ENCODE peak calls at places on chromosome 4, in ten cellular contexts. E is MM.1S; M is heart left ventricle; L is cardiac muscle cell; J is left ventricle myocardium inferior; Q is kidney; V is CD8-positive, alpha-beta T cell; I is ovary; T is Peyer's patch; G is suprapubic skin. S is an unnamed sample.

GRCh38 chr4:141731481-141731880 is 95.1 kb downstream of the IL15 start:
- DNase-seq in E (no peak), M (no peak), L (no peak), J (no peak), Q (no peak), V (no peak), I (no peak), T (no peak), G (no peak), S (no peak)

GRCh38 chr4:156815717-156816319 is 155.8 kb downstream of the PDGFC start:
- DNase-seq in E (no peak), M (no peak), L (no peak), J (no peak), Q (no peak), V (no peak), I (no peak), T (no peak), G (no peak), S (no peak)

GRCh38 chr4:6527259-6527658 is 47.7 kb upstream of the MAN2B2 start:
- DNase-seq in E (no peak), M (no peak), L (no peak), J (no peak), Q (no peak), V (no peak), I (no peak), T (no peak), G (no peak), S (no peak)

GRCh38 chr4:1746919-1747602 is 25.7 kb downstream of the TACC3 start:
- DNase-seq in E (no peak), M (no peak), L (no peak), J (no peak), Q (no peak), V (no peak), I (no peak), T (no peak), G (no peak), S (no peak)

GRCh38 chr4:170088686-170089085 is 1.1 kb downstream of the AADAT start:
- DNase-seq in E (no peak), M (no peak), L (no peak), J (no peak), Q (no peak), V (no peak), I (no peak), T (no peak), G (no peak), S (no peak)

GRCh38 chr4:62543002-62543401 is 1342.9 kb downstream of the ADGRL3 start:
- DNase-seq in E (peak), M (no peak), L (no peak), J (no peak), Q (no peak), V (no peak), I (no peak), T (no peak), G (no peak), S (no peak)

GRCh38 chr4:73917081-73917501 is 47.9 kb downstream of the CXCL1 start:
- DNase-seq in E (no peak), M (no peak), L (no peak), J (no peak), Q (no peak), V (no peak), I (no peak), T (no peak), G (no peak), S (no peak)

GRCh38 chr4:174100910-174101309 is 182.6 kb downstream of the FBXO8 start:
- DNase-seq in E (no peak), M (no peak), L (no peak), J (no peak), Q (no peak), V (no peak), I (no peak), T (no peak), G (no peak), S (no peak)

GRCh38 chr4:91957963-91958362 is 345.8 kb upstream of the GRID2 start:
- DNase-seq in E (no peak), M (no peak), L (no peak), J (no peak), Q (no peak), V (no peak), I (no peak), T (no peak), G (no peak), S (no peak)

GRCh38 chr4:153238146-153238919 is 34.1 kb downstream of the TRIM2 start:
- DNase-seq in E (no peak), M (no peak), L (no peak), J (no peak), Q (no peak), V (no peak), I (no peak), T (no peak), G (no peak), S (no peak)

GRCh38 chr4:76874176-76874575 is 23.8 kb downstream of the SOWAHB start:
- DNase-seq in E (no peak), M (no peak), L (no peak), J (no peak), Q (no peak), V (no peak), I (no peak), T (no peak), G (no peak), S (no peak)

GRCh38 chr4:3739577-3739976 is 26.6 kb upstream of the ADRA2C start:
- DNase-seq in E (no peak), M (no peak), L (no peak), J (no peak), Q (no peak), V (no peak), I (no peak), T (no peak), G (no peak), S (no peak)

GRCh38 chr4:73891739-73892405 is 22.7 kb downstream of the CXCL1 start:
- DNase-seq in E (no peak), M (no peak), L (no peak), J (no peak), Q (no peak), V (no peak), I (no peak), T (no peak), G (no peak), S (no peak)

GRCh38 chr4:6263541-6264540 is 5.8 kb upstream of the WFS1 start:
- DNase-seq in E (peak), M (no peak), L (peak), J (no peak), Q (peak), V (peak), I (peak), T (no peak), G (no peak), S (peak)

GRCh38 chr4:5203925-5204324 is 152.6 kb downstream of the STK32B start:
- DNase-seq in E (no peak), M (no peak), L (no peak), J (no peak), Q (no peak), V (no peak), I (no peak), T (no peak), G (no peak), S (no peak)

GRCh38 chr4:8260656-8261111 is 8.9 kb upstream of the HTRA3 start:
- DNase-seq in E (no peak), M (no peak), L (peak), J (no peak), Q (no peak), V (no peak), I (peak), T (no peak), G (no peak), S (no peak)

GRCh38 chr4:84878090-84878489 is 88.4 kb downstream of the WDFY3 start:
- DNase-seq in E (no peak), M (no peak), L (no peak), J (no peak), Q (no peak), V (no peak), I (no peak), T (no peak), G (no peak), S (no peak)

GRCh38 chr4:142959156-142959555 is 113.1 kb upstream of the INPP4B start:
- DNase-seq in E (no peak), M (no peak), L (no peak), J (no peak), Q (no peak), V (no peak), I (no peak), T (no peak), G (no peak), S (no peak)

GRCh38 chr4:124873361-124874171 is 161.0 kb upstream of the ANKRD50 start:
- DNase-seq in E (no peak), M (no peak), L (no peak), J (no peak), Q (no peak), V (no peak), I (no peak), T (no peak), G (no peak), S (no peak)

GRCh38 chr4:177220376-177220775 is 89.3 kb upstream of the NEIL3 start:
- DNase-seq in E (no peak), M (no peak), L (no peak), J (no peak), Q (no peak), V (no peak), I (no peak), T (no peak), G (no peak), S (no peak)

GRCh38 chr4:4862665-4863482 is 3.4 kb downstream of the MSX1 start:
- DNase-seq in E (no peak), M (peak), L (no peak), J (no peak), Q (peak), V (no peak), I (no peak), T (no peak), G (no peak), S (no peak)

GRCh38 chr4:67712000-67712625 is 11.2 kb upstream of the UBA6 start:
- DNase-seq in E (no peak), M (no peak), L (no peak), J (no peak), Q (no peak), V (no peak), I (no peak), T (no peak), G (no peak), S (no peak)

GRCh38 chr4:35461931-35462659 is 782.2 kb downstream of the ARAP2 start:
- DNase-seq in E (peak), M (no peak), L (no peak), J (no peak), Q (peak), V (no peak), I (no peak), T (no peak), G (peak), S (no peak)

GRCh38 chr4:74189331-74190043 is 31.6 kb downstream of the MTHFD2L start:
- DNase-seq in E (peak), M (no peak), L (peak), J (no peak), Q (no peak), V (no peak), I (no peak), T (no peak), G (no peak), S (no peak)

GRCh38 chr4:37715889-37716402 is 29.8 kb upstream of the RELL1 start:
- DNase-seq in E (no peak), M (no peak), L (no peak), J (no peak), Q (no peak), V (no peak), I (no peak), T (no peak), G (no peak), S (no peak)

GRCh38 chr4:153206534-153206933 is 2.3 kb downstream of the TRIM2 start:
- DNase-seq in E (no peak), M (no peak), L (no peak), J (no peak), Q (no peak), V (no peak), I (no peak), T (no peak), G (no peak), S (no peak)

GRCh38 chr4:142944565-142944964 is 98.5 kb upstream of the INPP4B start:
- DNase-seq in E (no peak), M (no peak), L (no peak), J (no peak), Q (no peak), V (no peak), I (no peak), T (no peak), G (no peak), S (no peak)

GRCh38 chr4:184745747-184746531 is 12.0 kb upstream of the CENPU start:
- DNase-seq in E (peak), M (peak), L (peak), J (peak), Q (no peak), V (peak), I (peak), T (peak), G (no peak), S (peak)

GRCh38 chr4:53205970-53206369 is 159.9 kb downstream of the SCFD2 start:
- DNase-seq in E (no peak), M (no peak), L (no peak), J (no peak), Q (no peak), V (no peak), I (no peak), T (no peak), G (no peak), S (no peak)

GRCh38 chr4:100288167-100288566 is 97.9 kb upstream of the DDIT4L start:
- DNase-seq in E (no peak), M (no peak), L (no peak), J (no peak), Q (no peak), V (no peak), I (no peak), T (no peak), G (no peak), S (no peak)

GRCh38 chr4:114653675-114654074 is 55.1 kb downstream of the UGT8 start:
- DNase-seq in E (no peak), M (no peak), L (no peak), J (no peak), Q (no peak), V (no peak), I (no peak), T (no peak), G (no peak), S (no peak)

GRCh38 chr4:114654607-114655006 is 56.0 kb downstream of the UGT8 start:
- DNase-seq in E (no peak), M (no peak), L (no peak), J (no peak), Q (no peak), V (no peak), I (no peak), T (no peak), G (no peak), S (no peak)

GRCh38 chr4:114658776-114659175 is 60.2 kb downstream of the UGT8 start:
- DNase-seq in E (no peak), M (no peak), L (no peak), J (no peak), Q (no peak), V (no peak), I (no peak), T (no peak), G (no peak), S (no peak)

GRCh38 chr4:114658179-114658578 is 59.6 kb downstream of the UGT8 start:
- DNase-seq in E (no peak), M (no peak), L (no peak), J (no peak), Q (no peak), V (no peak), I (no peak), T (no peak), G (no peak), S (no peak)

GRCh38 chr4:114659386-114660008 is 60.9 kb downstream of the UGT8 start:
- DNase-seq in E (peak), M (peak), L (peak), J (peak), Q (no peak), V (peak), I (no peak), T (peak), G (no peak), S (peak)
- H3K4me3 ChIP-seq in E (no peak), M (no peak), L (no peak), J (no peak), Q (no peak), V (no peak), I (no peak), T (no peak), G (no peak), S (no peak)

GRCh38 chr4:89308161-89308500 is 531 bp upstream of the GPRIN3 start:
- DNase-seq in E (peak), M (no peak), L (no peak), J (no peak), Q (no peak), V (peak), I (no peak), T (no peak), G (no peak), S (no peak)

GRCh38 chr4:89306486-89307184 is 965 bp downstream of the GPRIN3 start:
- DNase-seq in E (peak), M (no peak), L (no peak), J (no peak), Q (no peak), V (no peak), I (no peak), T (no peak), G (no peak), S (no peak)

GRCh38 chr4:89305712-89306437 is 1.7 kb downstream of the GPRIN3 start:
- DNase-seq in E (peak), M (no peak), L (no peak), J (no peak), Q (no peak), V (no peak), I (no peak), T (no peak), G (no peak), S (no peak)

GRCh38 chr4:89307185-89307445 is 485 bp downstream of the GPRIN3 start:
- DNase-seq in E (no peak), M (no peak), L (no peak), J (no peak), Q (no peak), V (no peak), I (no peak), T (no peak), G (no peak), S (no peak)

GRCh38 chr4:89307446-89308160 is at the start of gene GPRIN3:
- DNase-seq in E (peak), M (peak), L (peak), J (peak), Q (peak), V (peak), I (peak), T (peak), G (peak), S (peak)
- TF ChIP-seq CTCF in E (peak), M (no peak), L (no peak), J (no peak), Q (no peak), V (no peak), I (no peak), T (peak), G (no peak), S (no peak)

GRCh38 chr4:20859097-20859781 is 159.0 kb downstream of the PACRGL start:
- DNase-seq in E (no peak), M (no peak), L (no peak), J (no peak), Q (no peak), V (no peak), I (no peak), T (no peak), G (no peak), S (no peak)
- H3K27ac ChIP-seq in E (no peak), M (no peak), L (no peak), J (no peak), Q (no peak), V (no peak), I (no peak), T (no peak), G (no peak), S (no peak)

GRCh38 chr4:171588146-171588545 is 225.1 kb upstream of the GALNTL6 start:
- DNase-seq in E (no peak), M (no peak), L (no peak), J (no peak), Q (no peak), V (no peak), I (no peak), T (no peak), G (no peak), S (no peak)
- H3K4me3 ChIP-seq in E (no peak), M (no peak), L (no peak), J (no peak), Q (no peak), V (no peak), I (no peak), T (no peak), G (no peak), S (no peak)

DNA sequence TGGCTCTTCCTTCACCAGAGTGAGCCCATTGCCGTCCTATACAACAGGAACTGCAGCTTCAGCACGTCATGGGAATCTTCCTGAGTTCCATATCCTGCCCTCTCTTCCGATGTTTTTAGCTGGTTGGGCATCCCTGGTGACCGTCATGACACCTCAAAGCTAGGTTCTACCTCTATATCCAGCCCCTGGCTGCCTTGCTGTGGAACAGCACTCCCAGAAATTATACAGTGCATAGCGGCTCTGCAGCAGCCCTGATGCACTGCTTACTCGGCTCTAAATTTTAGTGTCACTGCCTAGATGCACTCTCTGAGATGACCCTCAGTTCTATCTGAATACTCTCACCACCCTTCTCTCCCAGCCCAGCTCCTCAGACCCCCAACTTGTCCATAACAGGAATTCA is 44.3 kb downstream of the ARHGEF38 start:
- DNase-seq in E (no peak), M (no peak), L (peak), J (no peak), Q (no peak), V (no peak), I (no peak), T (no peak), G (no peak), S (no peak)
- TF ChIP-seq CTCF in E (no peak), M (no peak), L (no peak), J (no peak), Q (no peak), V (no peak), I (no peak), T (no peak), G (no peak), S (no peak)

GRCh38 chr4:82903737-82904136 is 3.2 kb downstream of the THAP9 start:
- DNase-seq in E (no peak), M (no peak), L (no peak), J (no peak), Q (no peak), V (no peak), I (no peak), T (no peak), G (no peak), S (no peak)

GRCh38 chr4:82901129-82901718 is 689 bp downstream of the THAP9 start:
- DNase-seq in E (no peak), M (no peak), L (peak), J (no peak), Q (no peak), V (no peak), I (no peak), T (no peak), G (no peak), S (no peak)

GRCh38 chr4:82909326-82909725 is 8.8 kb downstream of the THAP9 start:
- DNase-seq in E (no peak), M (no peak), L (no peak), J (no peak), Q (no peak), V (no peak), I (no peak), T (no peak), G (no peak), S (no peak)

GRCh38 chr4:82906469-82906868 is 5.9 kb downstream of the THAP9 start:
- DNase-seq in E (no peak), M (no peak), L (no peak), J (no peak), Q (no peak), V (no peak), I (no peak), T (no peak), G (no peak), S (no peak)

DNA sequence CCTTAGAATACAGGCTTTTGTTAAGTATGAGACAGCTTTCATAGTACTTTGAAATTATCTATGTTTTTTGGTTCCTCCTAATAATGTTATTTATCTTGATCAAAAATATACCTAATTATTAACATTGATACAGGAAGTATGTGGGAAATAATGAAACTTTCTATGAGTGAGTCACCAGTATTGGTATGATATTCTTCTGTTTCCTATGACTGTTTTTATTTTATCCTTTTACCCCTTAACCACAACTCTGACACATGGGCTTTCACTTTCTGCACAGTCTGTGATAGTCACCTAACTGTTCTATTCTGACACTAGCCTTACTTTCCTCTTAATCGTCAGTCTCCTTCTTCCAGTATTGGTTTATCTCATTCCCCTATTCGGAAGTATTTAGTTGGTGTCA is 4.7 kb downstream of the THAP9 start:
- DNase-seq in E (peak), M (no peak), L (no peak), J (no peak), Q (no peak), V (peak), I (no peak), T (no peak), G (no peak), S (no peak)
- H3K27ac ChIP-seq in E (no peak), M (no peak), L (no peak), J (no peak), Q (no peak), V (no peak), I (no peak), T (no peak), G (no peak), S (no peak)

GRCh38 chr4:33837043-33837442 is 2407.3 kb downstream of the ARAP2 start:
- DNase-seq in E (no peak), M (no peak), L (no peak), J (no peak), Q (no peak), V (no peak), I (no peak), T (no peak), G (no peak), S (no peak)

DNA sequence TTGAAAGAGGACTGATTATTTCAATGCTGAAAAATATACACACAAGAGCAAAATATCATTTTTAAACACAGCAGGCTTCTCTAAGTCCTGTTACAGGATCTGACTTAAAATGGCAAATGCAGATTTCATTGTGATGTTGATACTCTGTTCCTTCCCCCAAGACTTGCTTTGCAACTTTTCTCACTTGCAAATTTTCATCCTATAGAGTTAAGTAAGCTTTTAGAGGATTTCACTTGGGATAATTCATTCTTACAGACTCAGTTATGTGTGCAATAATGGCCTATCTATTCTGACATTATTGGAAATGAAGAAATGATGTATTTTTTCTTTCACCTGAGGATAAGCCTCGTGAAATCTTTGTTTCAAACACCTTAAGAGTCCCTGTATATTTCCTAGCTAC is 2403.2 kb downstream of the ARAP2 start:
- DNase-seq in E (no peak), M (no peak), L (no peak), J (no peak), Q (no peak), V (no peak), I (no peak), T (no peak), G (no peak), S (no peak)
- H3K4me3 ChIP-seq in E (no peak), M (no peak), L (no peak), J (no peak), Q (no peak), V (no peak), I (no peak), T (no peak), G (no peak), S (no peak)